ENCODE peak calls at places on chromosomes 1 and 21, in seven cellular contexts. G, S, V, D, N, H and P are unnamed samples.

GRCh38 chr1:28518745-28519341 is 13.0 kb downstream of the RCC1 start:
- DNase-seq in G (no peak), S (peak; percentile 35), V (no peak), D (no peak), N (no peak), H (no peak), P (no peak)

GRCh38 chr1:111290104-111290503 is 547 bp upstream of the CHIA start:
- DNase-seq in G (no peak), S (no peak), V (no peak), D (no peak), N (no peak), H (no peak), P (no peak)

GRCh38 chr1:55826413-55827080 is 611.4 kb upstream of the USP24 start:
- DNase-seq in G (no peak), S (no peak), V (no peak), D (no peak), N (no peak), H (no peak), P (no peak)

GRCh38 chr1:107830546-107830945 is 134.4 kb downstream of the VAV3 start:
- DNase-seq in G (no peak), S (no peak), V (no peak), D (no peak), N (no peak), H (no peak), P (no peak)

GRCh38 chr1:220407101-220407683 is 120.7 kb upstream of the MARK1 start:
- DNase-seq in G (no peak), S (no peak), V (no peak), D (no peak), N (no peak), H (no peak), P (no peak)

GRCh38 chr1:164682570-164682969 is 123.6 kb downstream of the PBX1 start:
- DNase-seq in G (no peak), S (no peak), V (no peak), D (no peak), N (no peak), H (no peak), P (no peak)

GRCh38 chr21:39153373-39153772 is 29.9 kb downstream of the PSMG1 start:
- DNase-seq in G (no peak), S (no peak), V (no peak), D (no peak), N (no peak), H (no peak), P (no peak)

GRCh38 chr1:221439734-221440436 is 302.0 kb downstream of the DUSP10 start:
- DNase-seq in G (peak; percentile 72), S (peak; percentile 74), V (no peak), D (no peak), N (no peak), H (no peak), P (no peak)

GRCh38 chr1:145706282-145706681 is 886 bp downstream of the PDZK1 start:
- DNase-seq in G (no peak), S (peak; percentile 22), V (no peak), D (no peak), N (no peak), H (no peak), P (no peak)

GRCh38 chr1:168932539-168932938 is 174.0 kb upstream of the ATP1B1 start:
- DNase-seq in G (no peak), S (no peak), V (no peak), D (no peak), N (no peak), H (no peak), P (no peak)

GRCh38 chr1:163410073-163410522 is 88.3 kb downstream of the NUF2 start:
- DNase-seq in G (peak; percentile 2), S (peak; percentile 65), V (peak; percentile 68), D (no peak), N (peak; percentile 77), H (no peak), P (peak; percentile 55)

GRCh38 chr1:57072775-57073174 is 107.0 kb upstream of the C8B start:
- DNase-seq in G (no peak), S (no peak), V (no peak), D (no peak), N (no peak), H (no peak), P (no peak)
- TF ChIP-seq CTCF in G (no peak), S (no peak), V (peak; percentile 38), D (peak; percentile 14), N (no peak), H (no peak), P (peak; percentile 31)

GRCh38 chr1:153670859-153671622 is at the start of gene ILF2:
- DNase-seq in G (peak; percentile 99), S (peak; percentile 98), V (peak; percentile 93), D (peak; percentile 89), N (peak; percentile 96), H (peak; percentile 91), P (peak; percentile 89)
- TF ChIP-seq CTCF in G (peak; percentile 30), S (peak; percentile 24), V (no peak), D (no peak), N (no peak), H (no peak), P (no peak)

GRCh38 chr21:37478821-37479220 is 112.2 kb downstream of the DYRK1A start:
- DNase-seq in G (no peak), S (no peak), V (no peak), D (no peak), N (no peak), H (no peak), P (no peak)

GRCh38 chr21:37475186-37475868 is 108.8 kb downstream of the DYRK1A start:
- DNase-seq in G (no peak), S (no peak), V (no peak), D (no peak), N (no peak), H (no peak), P (no peak)

GRCh38 chr21:37469441-37469840 is 102.9 kb downstream of the DYRK1A start:
- DNase-seq in G (no peak), S (no peak), V (no peak), D (no peak), N (no peak), H (no peak), P (no peak)

GRCh38 chr21:37472581-37472980 is 106.0 kb downstream of the DYRK1A start:
- DNase-seq in G (no peak), S (no peak), V (no peak), D (no peak), N (no peak), H (no peak), P (no peak)

DNA sequence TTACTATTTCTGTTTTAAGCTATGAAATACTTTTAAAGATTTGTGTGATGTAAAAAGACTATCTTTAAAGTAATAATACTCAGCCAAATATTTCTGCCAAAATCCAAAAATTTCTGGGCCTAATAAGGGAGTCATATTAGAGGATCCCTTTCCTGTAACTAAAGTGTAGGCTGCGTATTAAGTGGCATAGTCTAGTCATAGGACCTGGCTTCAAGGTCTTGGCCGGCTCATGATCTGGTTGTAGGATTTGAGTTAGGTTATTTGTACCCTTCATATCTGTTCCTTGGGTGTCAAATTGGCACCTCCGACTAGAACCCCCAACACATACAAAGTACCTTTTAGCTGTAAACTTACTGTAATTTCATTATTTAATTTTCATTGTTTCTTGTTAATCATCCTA is 107.8 kb downstream of the DYRK1A start:
- DNase-seq in G (no peak), S (no peak), V (no peak), D (no peak), N (no peak), H (no peak), P (no peak)
- TF ChIP-seq CTCF in G (no peak), S (no peak), V (no peak), D (no peak), N (no peak), H (no peak), P (no peak)

DNA sequence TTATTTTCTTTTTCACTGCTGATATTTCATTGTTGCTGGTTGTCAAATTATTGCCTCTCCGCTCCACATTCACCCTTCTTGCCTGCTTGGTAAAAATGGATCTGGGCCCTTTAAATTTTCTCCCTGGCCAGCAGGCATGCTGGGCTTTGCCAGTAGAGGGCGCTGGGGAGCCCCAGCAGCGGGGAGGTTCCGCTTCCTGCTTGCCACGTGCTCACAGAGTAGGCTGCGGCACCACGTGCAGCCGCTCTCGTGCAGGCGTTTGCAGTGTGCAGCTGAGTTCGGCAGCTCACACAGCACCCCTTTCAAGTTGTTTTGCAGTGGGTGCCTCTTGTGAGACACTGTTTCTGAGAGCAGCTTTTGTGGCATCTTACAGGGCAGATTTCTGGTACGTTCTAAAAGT is at the start of gene ACTL8:
- DNase-seq in G (no peak), S (peak; percentile 6), V (peak; percentile 36), D (no peak), N (no peak), H (no peak), P (no peak)
- TF ChIP-seq CTCF in G (peak; percentile 23), S (no peak), V (peak; percentile 60), D (no peak), N (no peak), H (no peak), P (peak; percentile 31)

GRCh38 chr1:202158810-202159533 is 1.4 kb downstream of the PTPN7 start:
- DNase-seq in G (no peak), S (no peak), V (no peak), D (no peak), N (no peak), H (no peak), P (no peak)
- TF ChIP-seq CTCF in G (no peak), S (no peak), V (no peak), D (no peak), N (no peak), H (no peak), P (no peak)

DNA sequence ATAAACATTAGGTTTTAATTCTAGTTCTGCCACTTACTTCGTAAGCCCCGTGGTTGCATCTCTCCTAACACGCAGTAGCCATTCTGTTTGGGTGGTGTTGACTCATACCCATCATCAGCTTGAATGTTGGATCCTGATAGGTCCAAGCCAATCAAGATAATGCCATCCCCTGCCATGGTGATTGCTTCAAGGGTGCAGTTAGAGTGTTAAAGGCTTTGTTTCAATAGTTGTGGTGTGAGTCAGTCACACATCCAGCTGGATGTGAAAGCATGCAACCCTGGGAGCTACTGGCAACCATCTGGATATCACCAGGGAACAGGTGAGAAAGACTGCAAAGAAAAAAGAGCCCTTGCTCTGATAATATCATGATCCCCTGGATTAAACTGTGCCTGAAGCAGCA is 69.1 kb downstream of the OMA1 start:
- DNase-seq in G (no peak), S (no peak), V (no peak), D (no peak), N (no peak), H (no peak), P (no peak)
- TF ChIP-seq CTCF in G (no peak), S (no peak), V (no peak), D (no peak), N (no peak), H (no peak), P (no peak)

DNA sequence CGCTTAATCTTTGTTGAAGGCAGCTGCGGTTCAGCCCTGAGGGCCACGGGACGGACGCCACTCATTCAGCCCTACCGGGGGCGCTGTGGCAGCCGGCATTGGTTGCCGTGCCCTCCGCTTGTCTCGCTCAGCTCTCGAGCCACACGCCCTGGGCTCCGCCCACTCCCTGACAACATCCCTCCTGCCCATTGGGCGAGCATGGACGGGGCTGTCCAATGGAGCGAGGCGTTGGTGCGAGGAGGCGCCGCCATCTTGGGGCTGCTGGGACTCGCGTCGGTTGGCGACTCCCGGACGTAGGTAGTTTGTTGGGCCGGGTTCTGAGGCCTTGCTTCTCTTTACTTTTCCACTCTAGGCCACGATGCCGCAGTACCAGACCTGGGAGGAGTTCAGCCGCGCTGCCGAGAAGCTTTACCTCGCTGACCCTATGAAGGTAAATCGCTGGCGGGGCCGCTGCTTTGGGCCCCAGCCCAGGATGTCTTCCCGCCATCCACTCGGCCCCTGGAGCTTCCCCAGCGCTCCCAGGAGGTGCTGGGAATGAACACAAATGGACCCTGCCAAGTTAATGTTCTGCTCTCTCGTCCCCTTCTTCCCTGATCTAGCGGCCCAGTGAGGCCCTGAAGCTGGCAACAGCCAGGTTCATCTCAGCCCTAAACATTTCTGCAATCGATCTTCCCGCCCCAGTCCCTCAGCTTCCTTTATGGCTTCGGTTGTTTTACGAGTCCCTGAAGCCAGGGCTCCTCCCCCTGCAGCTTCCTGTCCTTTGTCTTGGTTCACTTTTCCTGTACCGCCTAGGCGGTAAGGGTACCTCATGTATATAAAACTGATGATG is at the start of gene SRP9:
- DNase-seq in G (peak; percentile 94), S (peak; percentile 100), V (peak; percentile 99), D (peak; percentile 96), N (peak; percentile 99), H (peak; percentile 99), P (peak; percentile 97)
- TF ChIP-seq CTCF in G (peak; percentile 86), S (peak; percentile 83), V (peak; percentile 74), D (peak; percentile 95), N (peak; percentile 74), H (peak; percentile 91), P (peak; percentile 89)